ENCODE peak calls at places on chromosomes 13 and 19, in nine cellular contexts. K is tibial artery; T is DMS153; X is NCI-H774; E is IMR-90; B is NCI-H1105 treated with DMSO at 0.1 percent for 48 hours; L is cardiac fibroblast; M is iris pigment epithelial cell; N is stimulated activated CD4-positive, alpha-beta T cell treated with anti-CD3 and anti-CD28 coated beads, Interleukin-4, amount 100 ng/mL, for 1 hour. Z is an unnamed sample.

GRCh38 chr19:13953021-13953531 is 767 bp downstream of the DCAF15 start:
- DNase-seq in T (no peak), L (peak), B (no peak), M (peak), N (no peak), K (no peak), X (no peak), E (peak), Z (no peak)

GRCh38 chr19:344625-345319 is at the start of gene MIER2:
- DNase-seq in E (peak), X (peak), K (peak), L (peak), B (peak), M (peak), T (peak), N (peak), Z (peak)

GRCh38 chr19:6480843-6481415 is 658 bp downstream of the DENND1C start:
- DNase-seq in B (no peak), M (no peak), E (no peak), T (no peak), L (no peak), X (no peak), N (peak), K (no peak), Z (no peak)

GRCh38 chr19:50489461-50490011 is 12.9 kb upstream of the GARIN5A start:
- DNase-seq in L (no peak), N (no peak), M (no peak), E (no peak), T (no peak), K (no peak), B (no peak), X (no peak), Z (no peak)

GRCh38 chr19:44653977-44654784 is 10.5 kb downstream of the PVR start:
- DNase-seq in E (peak), M (peak), X (no peak), L (peak), K (peak), T (no peak), N (peak), B (no peak), Z (peak)

GRCh38 chr13:108629353-108629752 is at the start of gene MYO16:
- DNase-seq in X (no peak), T (no peak), K (no peak), E (no peak), L (no peak), B (peak), N (no peak), M (no peak), Z (no peak)

GRCh38 chr19:41403181-41403970 is 5.8 kb downstream of the BCKDHA start:
- DNase-seq in M (no peak), T (no peak), K (no peak), N (no peak), L (no peak), X (no peak), E (no peak), B (no peak), Z (no peak)

GRCh38 chr13:113646376-113646775 is 11.6 kb downstream of the ATP4B start:
- DNase-seq in E (no peak), B (peak), N (no peak), T (peak), M (no peak), L (no peak), X (no peak), K (peak), Z (no peak)

GRCh38 chr19:38893341-38893771 is 6.1 kb downstream of the SIRT2 start:
- DNase-seq in L (no peak), N (no peak), B (no peak), T (no peak), M (no peak), X (no peak), E (no peak), K (no peak), Z (no peak)

GRCh38 chr19:11164879-11165406 is 9.4 kb upstream of the SPC24 start:
- DNase-seq in L (peak), E (peak), X (no peak), K (peak), B (no peak), T (no peak), N (no peak), M (peak), Z (no peak)

GRCh38 chr19:41206926-41207750 is 11.9 kb upstream of the AXL start:
- DNase-seq in M (no peak), X (no peak), L (peak), N (no peak), B (no peak), K (peak), T (no peak), E (no peak), Z (no peak)

GRCh38 chr13:77333521-77334083 is 6.7 kb upstream of the MYCBP2 start:
- DNase-seq in L (no peak), X (no peak), M (no peak), T (no peak), N (no peak), B (no peak), E (no peak), K (no peak), Z (no peak)

GRCh38 chr13:40189885-40190655 is 476.4 kb downstream of the FOXO1 start:
- DNase-seq in M (no peak), B (no peak), X (no peak), T (no peak), L (peak), K (no peak), E (no peak), N (no peak), Z (no peak)

GRCh38 chr19:20453424-20453938 is 112.1 kb downstream of the ZNF737 start:
- DNase-seq in N (no peak), E (no peak), K (no peak), T (no peak), B (no peak), M (no peak), X (no peak), L (no peak), Z (no peak)

GRCh38 chr13:73177911-73178565 is 119.2 kb downstream of the KLF5 start:
- DNase-seq in E (no peak), K (no peak), X (no peak), N (no peak), B (no peak), L (no peak), M (no peak), T (no peak), Z (no peak)

GRCh38 chr13:33087790-33088189 is 71.6 kb downstream of the KL start:
- DNase-seq in X (no peak), T (no peak), K (no peak), N (no peak), E (no peak), M (peak), B (no peak), L (no peak), Z (no peak)

GRCh38 chr19:13817615-13818371 is 22.6 kb downstream of the ZSWIM4 start:
- DNase-seq in N (peak), E (no peak), B (no peak), X (peak), T (peak), L (peak), K (no peak), M (no peak), Z (no peak)

GRCh38 chr13:71255633-71256032 is 611.4 kb downstream of the DACH1 start:
- DNase-seq in T (no peak), L (no peak), E (no peak), X (no peak), N (no peak), M (peak), B (no peak), K (no peak), Z (no peak)

GRCh38 chr19:12680034-12680433 is 1.6 kb downstream of the DHPS start:
- DNase-seq in N (no peak), T (no peak), B (no peak), E (no peak), X (no peak), K (no peak), L (no peak), M (no peak), Z (no peak)

GRCh38 chr13:46041335-46041934 is 11.1 kb downstream of the ZC3H13 start:
- DNase-seq in K (no peak), N (no peak), L (peak), T (no peak), E (peak), M (peak), X (no peak), B (no peak), Z (no peak)

GRCh38 chr13:22082030-22082429 is 411.2 kb downstream of the FGF9 start:
- DNase-seq in X (no peak), T (peak), B (peak), E (no peak), N (no peak), M (no peak), L (no peak), K (no peak), Z (no peak)

GRCh38 chr13:33125821-33126570 is 109.8 kb downstream of the KL start:
- DNase-seq in X (no peak), T (peak), M (peak), E (peak), L (peak), B (no peak), K (peak), N (no peak), Z (no peak)

GRCh38 chr19:49339364-49340068 is 4.3 kb downstream of the CD37 start:
- DNase-seq in E (peak), X (no peak), N (no peak), K (peak), T (peak), B (no peak), M (peak), L (peak), Z (no peak)

GRCh38 chr19:58356236-58356970 is 3.1 kb upstream of the A1BG start:
- DNase-seq in L (peak), E (peak), M (peak), N (peak), X (no peak), K (no peak), T (no peak), B (no peak), Z (peak)

GRCh38 chr13:97136418-97136817 is 85.7 kb upstream of the MBNL2 start:
- DNase-seq in B (no peak), M (no peak), E (no peak), L (no peak), X (no peak), N (no peak), T (no peak), K (no peak), Z (no peak)

GRCh38 chr19:19697589-19697988 is 28.9 kb downstream of the ZNF101 start:
- DNase-seq in E (no peak), K (no peak), T (no peak), M (no peak), N (no peak), L (no peak), B (no peak), X (no peak), Z (no peak)

GRCh38 chr13:41017744-41018582 is 1.2 kb downstream of the ELF1 start:
- DNase-seq in B (no peak), N (no peak), M (no peak), K (no peak), T (no peak), E (peak), L (no peak), X (peak), Z (no peak)

GRCh38 chr13:43074824-43075510 is 51.6 kb downstream of the DNAJC15 start:
- DNase-seq in E (no peak), T (no peak), M (no peak), X (no peak), K (no peak), L (no peak), B (no peak), N (no peak), Z (no peak)

GRCh38 chr19:18131841-18132596 is 20.9 kb upstream of the PIK3R2 start:
- DNase-seq in K (no peak), E (no peak), B (no peak), N (no peak), T (no peak), X (no peak), M (no peak), L (no peak), Z (no peak)

GRCh38 chr13:36345438-36346221 is 564 bp downstream of the SPART start:
- DNase-seq in M (peak), N (peak), B (no peak), K (peak), E (peak), L (peak), T (no peak), X (no peak), Z (peak)

GRCh38 chr19:49988433-49988832 is 27.5 kb upstream of the SIGLEC11 start:
- DNase-seq in X (no peak), B (no peak), E (peak), K (no peak), T (no peak), L (no peak), N (peak), M (peak), Z (peak)

GRCh38 chr19:57903298-57904174 is 12.9 kb downstream of the ZNF417 start:
- DNase-seq in L (peak), M (peak), K (no peak), B (peak), T (no peak), N (no peak), E (peak), X (no peak), Z (no peak)

GRCh38 chr19:16143399-16144215 is at the start of gene HSH2D:
- DNase-seq in N (peak), E (no peak), L (no peak), T (peak), B (no peak), K (no peak), X (peak), M (no peak), Z (peak)

GRCh38 chr19:17337675-17338439 is 504 bp downstream of the GTPBP3 start:
- DNase-seq in E (no peak), B (no peak), K (no peak), N (peak), X (no peak), M (no peak), T (no peak), L (no peak), Z (no peak)

GRCh38 chr13:94816256-94816655 is 103.9 kb upstream of the SOX21 start:
- DNase-seq in T (no peak), B (no peak), E (no peak), N (no peak), M (no peak), X (no peak), L (no peak), K (no peak), Z (no peak)

GRCh38 chr13:47747901-47748300 is 253.2 kb downstream of the SUCLA2 start:
- DNase-seq in T (no peak), L (no peak), K (no peak), M (no peak), B (no peak), N (no peak), E (no peak), X (no peak), Z (no peak)

GRCh38 chr19:1094978-1095701 is at the start of gene POLR2E:
- DNase-seq in M (peak), L (peak), E (peak), K (peak), B (peak), T (peak), N (peak), X (peak), Z (peak)

GRCh38 chr13:111005808-111006494 is 91.1 kb upstream of the ANKRD10 start:
- DNase-seq in E (peak), X (peak), M (peak), N (no peak), K (peak), L (peak), B (no peak), T (no peak), Z (no peak)

GRCh38 chr13:43737524-43737923 is 49.2 kb downstream of the ENOX1 start:
- DNase-seq in E (no peak), N (no peak), T (no peak), L (no peak), B (no peak), X (no peak), M (no peak), K (no peak), Z (no peak)

GRCh38 chr19:23991170-23991569 is 76.5 kb downstream of the ZNF726 start:
- DNase-seq in B (peak), K (no peak), E (no peak), M (peak), X (peak), N (no peak), T (peak), L (no peak), Z (no peak)